ENCODE peak calls at places on chromosome 1, in six cellular contexts. H, C, N, S, O and V are unnamed samples.

GRCh38 chr1:202576816-202577215 is 133.4 kb downstream of the SYT2 start:
- DNase-seq in N (peak; percentile 63), H (no peak), S (peak; percentile 85), C (peak; percentile 35), O (no peak), V (no peak)

GRCh38 chr1:110615548-110616130 is 9.5 kb upstream of the KCNA2 start:
- DNase-seq in C (peak; percentile 95), S (peak; percentile 65), N (peak; percentile 8), H (peak; percentile 85), O (peak; percentile 48), V (no peak)

GRCh38 chr1:220044683-220045355 is 1.5 kb downstream of the EPRS1 start:
- DNase-seq in N (no peak), S (no peak), O (no peak), C (no peak), H (no peak), V (no peak)

GRCh38 chr1:26848947-26849774 is 13.8 kb upstream of the SFN start:
- DNase-seq in O (no peak), N (no peak), C (no peak), H (no peak), S (peak; percentile 77), V (no peak)

GRCh38 chr1:168084396-168085231 is 52.1 kb downstream of the GPR161 start:
- DNase-seq in H (peak; percentile 50), N (no peak), O (peak; percentile 73), S (no peak), C (peak; percentile 40), V (peak; percentile 72)

GRCh38 chr1:214791961-214792360 is 189.0 kb downstream of the CENPF start:
- DNase-seq in N (no peak), C (no peak), H (no peak), S (no peak), O (no peak), V (no peak)

GRCh38 chr1:205592443-205593003 is 39.3 kb downstream of the ELK4 start:
- DNase-seq in S (no peak), C (no peak), H (no peak), O (no peak), N (no peak), V (no peak)

GRCh38 chr1:20589331-20590312 is 725 bp downstream of the CDA start:
- DNase-seq in O (peak; percentile 45), C (no peak), N (peak; percentile 78), H (no peak), S (peak; percentile 64), V (no peak)

GRCh38 chr1:21254335-21254951 is 35.8 kb downstream of the ECE1 start:
- DNase-seq in C (peak; percentile 69), N (no peak), H (no peak), S (peak; percentile 89), O (peak; percentile 46), V (no peak)

GRCh38 chr1:197519741-197520334 is 251.8 kb downstream of the CRB1 start:
- DNase-seq in O (no peak), C (no peak), N (no peak), S (peak; percentile 5), H (no peak), V (no peak)